ENCODE peak calls at places on chromosomes 3 and 15, in six cellular contexts. One of them, this sample, is unnamed.

GRCh38 chr3:18372786-18373405 is 52.2 kb downstream of the SATB1 start:
- DNase-seq in smooth muscle cell of the brain vasculature: no peak
- DNase-seq in mucosa of gallbladder: no peak
- DNase-seq in stimulated activated CD8-positive, alpha-beta memory T cell treated with anti-CD3 and anti-CD28 coated beads, Interleukin-4, amount 100 ng/mL, for 24 hours: no peak
- DNase-seq in spleen: no peak
- DNase-seq in activated naive CD4-positive, alpha-beta T cell treated with Interleukin-2 at 50 U/mL for 16 hours: no peak
- DNase-seq in this sample: no peak

GRCh38 chr3:101574388-101575156 is 592 bp downstream of the PCNP start:
- DNase-seq in smooth muscle cell of the brain vasculature: no peak
- DNase-seq in mucosa of gallbladder: peak
- DNase-seq in stimulated activated CD8-positive, alpha-beta memory T cell treated with anti-CD3 and anti-CD28 coated beads, Interleukin-4, amount 100 ng/mL, for 24 hours: peak
- DNase-seq in spleen: no peak
- DNase-seq in activated naive CD4-positive, alpha-beta T cell treated with Interleukin-2 at 50 U/mL for 16 hours: no peak
- DNase-seq in this sample: no peak

GRCh38 chr15:44468713-44469385 is 41.4 kb downstream of the CTDSPL2 start:
- DNase-seq in smooth muscle cell of the brain vasculature: no peak
- DNase-seq in mucosa of gallbladder: no peak
- DNase-seq in stimulated activated CD8-positive, alpha-beta memory T cell treated with anti-CD3 and anti-CD28 coated beads, Interleukin-4, amount 100 ng/mL, for 24 hours: no peak
- DNase-seq in spleen: no peak
- DNase-seq in activated naive CD4-positive, alpha-beta T cell treated with Interleukin-2 at 50 U/mL for 16 hours: no peak
- DNase-seq in this sample: no peak

GRCh38 chr3:134652409-134652831 is 1.6 kb upstream of the KY start:
- DNase-seq in smooth muscle cell of the brain vasculature: no peak
- DNase-seq in mucosa of gallbladder: peak
- DNase-seq in stimulated activated CD8-positive, alpha-beta memory T cell treated with anti-CD3 and anti-CD28 coated beads, Interleukin-4, amount 100 ng/mL, for 24 hours: no peak
- DNase-seq in spleen: no peak
- DNase-seq in activated naive CD4-positive, alpha-beta T cell treated with Interleukin-2 at 50 U/mL for 16 hours: no peak
- DNase-seq in this sample: no peak

GRCh38 chr3:13753926-13754325 is 125.9 kb downstream of the WNT7A start:
- DNase-seq in smooth muscle cell of the brain vasculature: no peak
- DNase-seq in mucosa of gallbladder: no peak
- DNase-seq in stimulated activated CD8-positive, alpha-beta memory T cell treated with anti-CD3 and anti-CD28 coated beads, Interleukin-4, amount 100 ng/mL, for 24 hours: no peak
- DNase-seq in spleen: no peak
- DNase-seq in activated naive CD4-positive, alpha-beta T cell treated with Interleukin-2 at 50 U/mL for 16 hours: no peak
- DNase-seq in this sample: no peak

GRCh38 chr15:81893182-81893833 is 152.5 kb downstream of the MEX3B start:
- DNase-seq in smooth muscle cell of the brain vasculature: no peak
- DNase-seq in mucosa of gallbladder: no peak
- DNase-seq in stimulated activated CD8-positive, alpha-beta memory T cell treated with anti-CD3 and anti-CD28 coated beads, Interleukin-4, amount 100 ng/mL, for 24 hours: no peak
- DNase-seq in spleen: no peak
- DNase-seq in activated naive CD4-positive, alpha-beta T cell treated with Interleukin-2 at 50 U/mL for 16 hours: no peak
- DNase-seq in this sample: no peak

GRCh38 chr3:141127344-141128125 is 76.4 kb downstream of the SPSB4 start:
- DNase-seq in smooth muscle cell of the brain vasculature: no peak
- DNase-seq in mucosa of gallbladder: no peak
- DNase-seq in stimulated activated CD8-positive, alpha-beta memory T cell treated with anti-CD3 and anti-CD28 coated beads, Interleukin-4, amount 100 ng/mL, for 24 hours: no peak
- DNase-seq in spleen: no peak
- DNase-seq in activated naive CD4-positive, alpha-beta T cell treated with Interleukin-2 at 50 U/mL for 16 hours: no peak
- DNase-seq in this sample: no peak

GRCh38 chr3:10263549-10264363 is 15.5 kb downstream of the TATDN2 start:
- DNase-seq in smooth muscle cell of the brain vasculature: peak
- DNase-seq in mucosa of gallbladder: peak
- DNase-seq in stimulated activated CD8-positive, alpha-beta memory T cell treated with anti-CD3 and anti-CD28 coated beads, Interleukin-4, amount 100 ng/mL, for 24 hours: peak
- DNase-seq in spleen: peak
- DNase-seq in activated naive CD4-positive, alpha-beta T cell treated with Interleukin-2 at 50 U/mL for 16 hours: peak
- DNase-seq in this sample: no peak

GRCh38 chr3:190209533-190209932 is 88.8 kb upstream of the P3H2 start:
- DNase-seq in smooth muscle cell of the brain vasculature: no peak
- DNase-seq in mucosa of gallbladder: no peak
- DNase-seq in stimulated activated CD8-positive, alpha-beta memory T cell treated with anti-CD3 and anti-CD28 coated beads, Interleukin-4, amount 100 ng/mL, for 24 hours: no peak
- DNase-seq in spleen: no peak
- DNase-seq in activated naive CD4-positive, alpha-beta T cell treated with Interleukin-2 at 50 U/mL for 16 hours: no peak
- DNase-seq in this sample: no peak

GRCh38 chr15:58462547-58462946 is 30.8 kb downstream of the LIPC start:
- DNase-seq in smooth muscle cell of the brain vasculature: no peak
- DNase-seq in mucosa of gallbladder: peak
- DNase-seq in stimulated activated CD8-positive, alpha-beta memory T cell treated with anti-CD3 and anti-CD28 coated beads, Interleukin-4, amount 100 ng/mL, for 24 hours: no peak
- DNase-seq in spleen: no peak
- DNase-seq in activated naive CD4-positive, alpha-beta T cell treated with Interleukin-2 at 50 U/mL for 16 hours: no peak
- DNase-seq in this sample: no peak

GRCh38 chr15:29055876-29056275 is 170.1 kb downstream of the APBA2 start:
- DNase-seq in smooth muscle cell of the brain vasculature: no peak
- DNase-seq in mucosa of gallbladder: no peak
- DNase-seq in stimulated activated CD8-positive, alpha-beta memory T cell treated with anti-CD3 and anti-CD28 coated beads, Interleukin-4, amount 100 ng/mL, for 24 hours: no peak
- DNase-seq in spleen: peak
- DNase-seq in activated naive CD4-positive, alpha-beta T cell treated with Interleukin-2 at 50 U/mL for 16 hours: no peak
- DNase-seq in this sample: no peak

GRCh38 chr15:47990821-47991220 is 130.0 kb upstream of the SLC24A5 start:
- DNase-seq in smooth muscle cell of the brain vasculature: no peak
- DNase-seq in mucosa of gallbladder: no peak
- DNase-seq in stimulated activated CD8-positive, alpha-beta memory T cell treated with anti-CD3 and anti-CD28 coated beads, Interleukin-4, amount 100 ng/mL, for 24 hours: no peak
- DNase-seq in spleen: no peak
- DNase-seq in activated naive CD4-positive, alpha-beta T cell treated with Interleukin-2 at 50 U/mL for 16 hours: no peak
- DNase-seq in this sample: no peak

GRCh38 chr3:123157598-123158287 is 44.0 kb upstream of the SEC22A start:
- DNase-seq in smooth muscle cell of the brain vasculature: no peak
- DNase-seq in mucosa of gallbladder: peak
- DNase-seq in stimulated activated CD8-positive, alpha-beta memory T cell treated with anti-CD3 and anti-CD28 coated beads, Interleukin-4, amount 100 ng/mL, for 24 hours: no peak
- DNase-seq in spleen: no peak
- DNase-seq in activated naive CD4-positive, alpha-beta T cell treated with Interleukin-2 at 50 U/mL for 16 hours: no peak
- DNase-seq in this sample: no peak

GRCh38 chr3:177284383-177284881 is 87.2 kb upstream of the TBL1XR1 start:
- DNase-seq in smooth muscle cell of the brain vasculature: peak
- DNase-seq in mucosa of gallbladder: peak
- DNase-seq in stimulated activated CD8-positive, alpha-beta memory T cell treated with anti-CD3 and anti-CD28 coated beads, Interleukin-4, amount 100 ng/mL, for 24 hours: no peak
- DNase-seq in spleen: no peak
- DNase-seq in activated naive CD4-positive, alpha-beta T cell treated with Interleukin-2 at 50 U/mL for 16 hours: peak
- DNase-seq in this sample: no peak

GRCh38 chr3:127480196-127480933 is 110.2 kb downstream of the TPRA1 start:
- DNase-seq in smooth muscle cell of the brain vasculature: no peak
- DNase-seq in mucosa of gallbladder: no peak
- DNase-seq in stimulated activated CD8-positive, alpha-beta memory T cell treated with anti-CD3 and anti-CD28 coated beads, Interleukin-4, amount 100 ng/mL, for 24 hours: no peak
- DNase-seq in spleen: peak
- DNase-seq in activated naive CD4-positive, alpha-beta T cell treated with Interleukin-2 at 50 U/mL for 16 hours: no peak
- DNase-seq in this sample: no peak

GRCh38 chr3:149879872-149880271 is 66.9 kb downstream of the RNF13 start:
- DNase-seq in smooth muscle cell of the brain vasculature: no peak
- DNase-seq in mucosa of gallbladder: peak
- DNase-seq in stimulated activated CD8-positive, alpha-beta memory T cell treated with anti-CD3 and anti-CD28 coated beads, Interleukin-4, amount 100 ng/mL, for 24 hours: no peak
- DNase-seq in spleen: no peak
- DNase-seq in activated naive CD4-positive, alpha-beta T cell treated with Interleukin-2 at 50 U/mL for 16 hours: peak
- DNase-seq in this sample: peak

GRCh38 chr3:57733790-57734189 is 22.3 kb upstream of the SLMAP start:
- DNase-seq in smooth muscle cell of the brain vasculature: no peak
- DNase-seq in mucosa of gallbladder: no peak
- DNase-seq in stimulated activated CD8-positive, alpha-beta memory T cell treated with anti-CD3 and anti-CD28 coated beads, Interleukin-4, amount 100 ng/mL, for 24 hours: no peak
- DNase-seq in spleen: no peak
- DNase-seq in activated naive CD4-positive, alpha-beta T cell treated with Interleukin-2 at 50 U/mL for 16 hours: no peak
- DNase-seq in this sample: no peak

GRCh38 chr15:39919396-39919739 is 698 bp downstream of the GPR176 start:
- DNase-seq in smooth muscle cell of the brain vasculature: no peak
- DNase-seq in mucosa of gallbladder: no peak
- DNase-seq in stimulated activated CD8-positive, alpha-beta memory T cell treated with anti-CD3 and anti-CD28 coated beads, Interleukin-4, amount 100 ng/mL, for 24 hours: no peak
- DNase-seq in spleen: no peak
- DNase-seq in activated naive CD4-positive, alpha-beta T cell treated with Interleukin-2 at 50 U/mL for 16 hours: no peak
- DNase-seq in this sample: no peak

GRCh38 chr3:111610189-111610588 is 15.0 kb upstream of the ZBED2 start:
- DNase-seq in smooth muscle cell of the brain vasculature: no peak
- DNase-seq in mucosa of gallbladder: no peak
- DNase-seq in stimulated activated CD8-positive, alpha-beta memory T cell treated with anti-CD3 and anti-CD28 coated beads, Interleukin-4, amount 100 ng/mL, for 24 hours: no peak
- DNase-seq in spleen: no peak
- DNase-seq in activated naive CD4-positive, alpha-beta T cell treated with Interleukin-2 at 50 U/mL for 16 hours: no peak
- DNase-seq in this sample: no peak

GRCh38 chr3:171525437-171525836 is 65.2 kb upstream of the TNIK start:
- DNase-seq in smooth muscle cell of the brain vasculature: no peak
- DNase-seq in mucosa of gallbladder: no peak
- DNase-seq in stimulated activated CD8-positive, alpha-beta memory T cell treated with anti-CD3 and anti-CD28 coated beads, Interleukin-4, amount 100 ng/mL, for 24 hours: no peak
- DNase-seq in spleen: no peak
- DNase-seq in activated naive CD4-positive, alpha-beta T cell treated with Interleukin-2 at 50 U/mL for 16 hours: no peak
- DNase-seq in this sample: no peak

GRCh38 chr3:105533955-105534354 is 167.2 kb downstream of the ALCAM start:
- DNase-seq in smooth muscle cell of the brain vasculature: peak
- DNase-seq in mucosa of gallbladder: no peak
- DNase-seq in stimulated activated CD8-positive, alpha-beta memory T cell treated with anti-CD3 and anti-CD28 coated beads, Interleukin-4, amount 100 ng/mL, for 24 hours: no peak
- DNase-seq in spleen: no peak
- DNase-seq in activated naive CD4-positive, alpha-beta T cell treated with Interleukin-2 at 50 U/mL for 16 hours: no peak
- DNase-seq in this sample: no peak

GRCh38 chr15:97517726-97518125 is 442.8 kb upstream of the ARRDC4 start:
- DNase-seq in smooth muscle cell of the brain vasculature: no peak
- DNase-seq in mucosa of gallbladder: no peak
- DNase-seq in stimulated activated CD8-positive, alpha-beta memory T cell treated with anti-CD3 and anti-CD28 coated beads, Interleukin-4, amount 100 ng/mL, for 24 hours: no peak
- DNase-seq in spleen: no peak
- DNase-seq in activated naive CD4-positive, alpha-beta T cell treated with Interleukin-2 at 50 U/mL for 16 hours: no peak
- DNase-seq in this sample: no peak

GRCh38 chr15:39427705-39428104 is 153.2 kb upstream of the THBS1 start:
- DNase-seq in smooth muscle cell of the brain vasculature: no peak
- DNase-seq in mucosa of gallbladder: no peak
- DNase-seq in stimulated activated CD8-positive, alpha-beta memory T cell treated with anti-CD3 and anti-CD28 coated beads, Interleukin-4, amount 100 ng/mL, for 24 hours: no peak
- DNase-seq in spleen: no peak
- DNase-seq in activated naive CD4-positive, alpha-beta T cell treated with Interleukin-2 at 50 U/mL for 16 hours: no peak
- DNase-seq in this sample: no peak

This sample was measured in pulmonary artery endothelial cell.